ENCODE peak calls at places on chromosomes 1 and 21, in seven cellular contexts. I is hypothalamus; W is amniotic stem cell; G is SJSA1; V is fibroblast of gingiva; P is central memory CD4-positive, alpha-beta T cell; U is EL. Q is an unnamed sample.

GRCh38 chr1:55285849-55286248 is 70.7 kb upstream of the USP24 start:
- DNase-seq in P (no peak), W (no peak), I (no peak), V (peak; percentile 29), G (no peak), U (no peak), Q (no peak)

GRCh38 chr1:109197163-109198042 is 16.3 kb upstream of the SARS1 start:
- DNase-seq in P (no peak), V (peak; percentile 93), I (no peak), U (peak; percentile 100), W (peak; percentile 91), G (peak; percentile 94), Q (peak; percentile 71)

GRCh38 chr1:240413732-240414131 is 198.2 kb downstream of the GREM2 start:
- DNase-seq in U (peak; percentile 81), V (peak; percentile 89), G (no peak), P (no peak), I (no peak), W (no peak), Q (peak; percentile 73)

GRCh38 chr1:150513275-150513885 is 2.2 kb upstream of the FALEC start:
- DNase-seq in P (no peak), V (no peak), U (no peak), G (no peak), W (no peak), I (no peak), Q (no peak)

GRCh38 chr1:1960480-1961196 is 41.6 kb upstream of the TMEM52 start:
- DNase-seq in G (no peak), P (no peak), W (no peak), V (peak; percentile 55), U (no peak), I (no peak), Q (no peak)

GRCh38 chr1:171212607-171213347 is 27.7 kb downstream of the FMO2 start:
- DNase-seq in I (no peak), G (no peak), W (no peak), U (no peak), V (no peak), P (no peak), Q (no peak)

GRCh38 chr21:43763901-43764523 is 12.1 kb downstream of the CSTB start:
- DNase-seq in W (no peak), V (no peak), G (no peak), I (no peak), P (no peak), U (no peak), Q (no peak)

GRCh38 chr1:178644308-178645120 is 80.5 kb upstream of the RALGPS2 start:
- DNase-seq in P (no peak), W (no peak), I (no peak), U (peak; percentile 63), G (no peak), V (no peak), Q (peak; percentile 45)

GRCh38 chr1:94416901-94417701 is 1.1 kb upstream of the ABCD3 start:
- DNase-seq in G (no peak), V (peak; percentile 74), P (no peak), I (peak; percentile 31), U (peak; percentile 74), W (peak; percentile 10), Q (peak; percentile 40)

GRCh38 chr1:201531551-201532425 is 7.1 kb upstream of the NAV1 start:
- DNase-seq in W (no peak), G (no peak), I (no peak), P (no peak), V (no peak), U (peak; percentile 31), Q (no peak)

GRCh38 chr1:109160054-109160840 is 46.3 kb downstream of the ELAPOR1 start:
- DNase-seq in I (no peak), P (no peak), W (no peak), U (no peak), G (no peak), V (no peak), Q (no peak)

GRCh38 chr1:216464489-216464888 is 41.2 kb upstream of the USH2A start:
- DNase-seq in G (no peak), P (no peak), I (no peak), U (peak; percentile 94), W (peak; percentile 82), V (peak; percentile 92), Q (peak; percentile 57)

GRCh38 chr1:234631721-234632125 is 21.7 kb upstream of the IRF2BP2 start:
- DNase-seq in P (no peak), V (peak; percentile 71), I (no peak), G (peak; percentile 84), U (peak; percentile 93), W (no peak), Q (peak; percentile 60)

GRCh38 chr1:210104103-210104502 is 128.5 kb upstream of the SERTAD4 start:
- DNase-seq in P (no peak), I (no peak), U (no peak), V (no peak), G (no peak), W (no peak), Q (no peak)

Q was measured in AG09319.